ENCODE peak calls at places on chromosomes 13 and 19, in seven cellular contexts. A is tibial artery, H is cardiac muscle cell, O is fibroblast of lung, K is PC-9, G is A549, B is left lung. V is an unnamed sample. For H3K4me1, the result is how much of the 10 kb centered on the place peaks cover.

GRCh38 chr13:112893570-112894422 is 75.2 kb upstream of the MCF2L start:
- DNase-seq in A (no peak), H (peak), O (no peak), K (peak), G (peak), B (peak), V (no peak)

GRCh38 chr13:67224148-67224846 is 5.8 kb downstream of the PCDH9 start:
- DNase-seq in A (peak), H (peak), O (peak), K (peak), G (peak), B (peak), V (peak)

GRCh38 chr13:76976929-76977328 is 15.0 kb upstream of the CLN5 start:
- DNase-seq in A (no peak), H (no peak), O (no peak), K (no peak), G (no peak), B (no peak), V (no peak)

GRCh38 chr13:91564422-91564821 is 166.0 kb downstream of the GPC5 start:
- DNase-seq in A (no peak), H (no peak), O (no peak), K (no peak), G (no peak), B (no peak), V (no peak)

GRCh38 chr19:40465025-40465780 is at the start of gene BLVRB:
- DNase-seq in A (no peak), H (peak), O (peak), K (no peak), G (no peak), B (no peak), V (no peak)

GRCh38 chr13:35672611-35673010 is 196.1 kb upstream of the MAB21L1 start:
- DNase-seq in A (no peak), H (no peak), O (peak), K (no peak), G (no peak), B (no peak), V (no peak)

GRCh38 chr19:35195822-35196221 is 32.7 kb downstream of the FAM187B start:
- DNase-seq in A (no peak), H (no peak), O (no peak), K (no peak), G (no peak), B (no peak), V (no peak)

GRCh38 chr13:102724923-102725322 is 30.1 kb upstream of the METTL21C start:
- DNase-seq in A (no peak), H (peak), O (peak), K (peak), G (peak), B (no peak), V (peak)

GRCh38 chr13:45441633-45442032 is 23.1 kb upstream of the COG3 start:
- DNase-seq in A (no peak), H (peak), O (peak), K (no peak), G (no peak), B (no peak), V (no peak)

GRCh38 chr13:25886438-25887214 is 165.2 kb downstream of the SHISA2 start:
- DNase-seq in A (no peak), H (peak), O (peak), K (no peak), G (no peak), B (no peak), V (no peak)

GRCh38 chr19:15769586-15769985 is 17.9 kb upstream of the OR10H5 start:
- DNase-seq in A (no peak), H (no peak), O (no peak), K (peak), G (no peak), B (no peak), V (no peak)

GRCh38 chr19:17977488-17977887 is 10.6 kb downstream of the KCNN1 start:
- DNase-seq in A (no peak), H (no peak), O (no peak), K (no peak), G (no peak), B (no peak), V (no peak)

GRCh38 chr19:14694867-14695266 is 5.0 kb downstream of the ZNF333 start:
- DNase-seq in A (no peak), H (no peak), O (no peak), K (no peak), G (no peak), B (no peak), V (no peak)

GRCh38 chr13:112802808-112803207 is 113.0 kb downstream of the ATP11A start:
- DNase-seq in A (no peak), H (no peak), O (no peak), K (no peak), G (no peak), B (no peak), V (no peak)

GRCh38 chr19:48044561-48044960 is 682 bp upstream of the CABP5 start:
- DNase-seq in A (no peak), H (no peak), O (no peak), K (no peak), G (no peak), B (no peak), V (no peak)

GRCh38 chr13:82898625-82899024 is 983.6 kb downstream of the SLITRK1 start:
- DNase-seq in A (no peak), H (no peak), O (no peak), K (no peak), G (no peak), B (no peak), V (no peak)

GRCh38 chr13:97975280-97975850 is 21.9 kb downstream of the IPO5 start:
- DNase-seq in A (no peak), H (no peak), O (no peak), K (no peak), G (no peak), B (no peak), V (no peak)

GRCh38 chr13:42276683-42277082 is 4.7 kb downstream of the AKAP11 start:
- DNase-seq in A (no peak), H (no peak), O (no peak), K (no peak), G (no peak), B (no peak), V (no peak)

GRCh38 chr13:113936166-113936565 is 37.7 kb downstream of the C13orf46 start:
- DNase-seq in A (peak), H (no peak), O (no peak), K (no peak), G (no peak), B (peak), V (no peak)

GRCh38 chr13:102440259-102440936 is 38.5 kb upstream of the FGF14 start:
- DNase-seq in A (no peak), H (no peak), O (no peak), K (no peak), G (no peak), B (no peak), V (no peak)

DNA sequence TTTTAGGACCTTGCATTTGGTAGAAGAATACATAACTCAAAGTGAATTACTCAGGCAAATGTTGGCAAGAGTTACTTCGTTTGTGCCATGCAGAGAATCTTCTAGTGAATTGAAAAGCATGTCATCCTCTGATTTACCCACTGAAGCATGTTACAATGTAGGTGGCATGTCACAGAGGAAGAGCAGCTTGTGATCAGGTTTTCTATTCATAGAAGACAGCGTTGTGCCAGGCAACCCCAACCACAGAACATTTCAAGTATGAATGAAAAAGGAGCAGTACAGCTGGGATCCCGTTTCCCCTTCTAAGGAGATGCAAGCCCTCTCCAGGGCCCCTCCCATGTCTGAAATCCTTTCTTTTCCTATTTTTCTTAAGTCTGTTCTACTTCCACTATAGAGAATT is 6.0 kb upstream of the KATNAL1 start:
- DNase-seq in A (no peak), H (no peak), O (peak), K (no peak), G (no peak), B (no peak), V (no peak)
- H3K4me1 ChIP-seq in A (under half), H (under half), O (under half), K (under half), G (under half), B (under half), V (under half)

GRCh38 chr19:4371209-4371897 is 28.0 kb downstream of the MPND start:
- DNase-seq in A (peak), H (no peak), O (no peak), K (no peak), G (no peak), B (no peak), V (peak)
- H3K4me1 ChIP-seq in A (under half), H (under half), O (under half), K (under half), G (under half), B (half or more), V (under half)

GRCh38 chr13:99796175-99796819 is 175.3 kb downstream of the ZIC5 start:
- DNase-seq in A (no peak), H (peak), O (peak), K (peak), G (no peak), B (no peak), V (peak)
- H3K4me1 ChIP-seq in A (under half), H (under half), O (under half), K (under half), G (under half), B (under half), V (under half)

GRCh38 chr19:51121257-51121656 is 3.4 kb upstream of the SIGLEC9 start:
- DNase-seq in A (no peak), H (no peak), O (no peak), K (no peak), G (no peak), B (no peak), V (no peak)

GRCh38 chr19:51119089-51119488 is 5.6 kb upstream of the SIGLEC9 start:
- DNase-seq in A (no peak), H (no peak), O (no peak), K (no peak), G (no peak), B (no peak), V (no peak)

GRCh38 chr19:51114087-51114714 is 6.0 kb upstream of the CTU1 start:
- DNase-seq in A (no peak), H (no peak), O (no peak), K (no peak), G (no peak), B (no peak), V (no peak)

GRCh38 chr19:51119675-51120074 is 5.0 kb upstream of the SIGLEC9 start:
- DNase-seq in A (no peak), H (no peak), O (no peak), K (no peak), G (no peak), B (no peak), V (no peak)

DNA sequence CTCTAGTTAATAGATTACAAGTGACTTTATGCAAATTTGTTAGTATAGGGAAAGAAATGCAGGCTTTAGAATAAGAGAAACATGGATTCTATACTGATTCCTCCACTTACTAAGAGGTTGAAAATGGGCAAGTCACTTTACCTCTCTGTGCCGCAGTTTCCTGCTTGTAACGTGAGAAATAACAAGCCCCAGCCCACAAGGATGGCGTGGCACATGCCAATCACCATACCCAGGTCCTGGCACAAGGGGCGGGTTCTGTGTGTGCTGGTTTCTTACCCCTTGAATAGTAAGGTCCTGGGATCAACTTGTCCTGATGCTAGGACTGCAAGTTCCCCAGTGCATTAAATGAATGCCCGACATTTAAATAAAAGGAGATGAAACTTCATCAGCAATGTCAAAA is 8.0 kb upstream of the SIGLEC9 start:
- DNase-seq in A (no peak), H (no peak), O (no peak), K (no peak), G (no peak), B (no peak), V (no peak)
- H3K4me1 ChIP-seq in A (under half), H (under half), O (under half), K (under half), G (under half), B (half or more), V (under half)

GRCh38 chr19:5951338-5951861 is 26.5 kb downstream of the RANBP3 start:
- DNase-seq in A (no peak), H (no peak), O (no peak), K (no peak), G (no peak), B (peak), V (no peak)
- H3K4me1 ChIP-seq in A (under half), H (half or more), O (under half), K (under half), G (under half), B (half or more), V (under half)

GRCh38 chr13:33228645-33229445 is 56.7 kb downstream of the STARD13 start:
- DNase-seq in A (no peak), H (peak), O (peak), K (no peak), G (peak), B (no peak), V (peak)
- H3K4me1 ChIP-seq in A (under half), H (under half), O (under half), K (under half), G (under half), B (under half), V (under half)

DNA sequence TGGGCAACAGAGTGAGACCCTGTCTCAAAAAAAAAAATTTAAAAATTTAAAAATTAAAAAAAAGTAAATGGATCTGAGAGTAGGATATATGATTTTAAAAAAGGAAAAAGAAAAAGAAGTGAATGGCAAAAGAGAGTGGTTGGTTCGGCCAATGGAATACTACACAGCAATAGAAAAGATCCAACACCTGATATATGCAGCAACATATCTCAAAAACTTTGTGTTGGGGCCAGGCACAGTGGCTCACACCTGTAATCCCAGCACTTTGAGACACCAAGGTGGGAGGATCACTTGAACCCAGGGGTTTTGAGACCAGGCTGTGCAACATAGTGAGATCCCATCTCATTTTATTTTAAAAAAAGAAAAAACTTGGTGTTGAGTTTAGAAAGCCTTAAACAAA is 1.4 kb upstream of the LYPD3 start:
- DNase-seq in A (no peak), H (no peak), O (no peak), K (no peak), G (no peak), B (no peak), V (no peak)
- H3K4me1 ChIP-seq in A (under half), H (under half), O (under half), K (half or more), G (under half), B (under half), V (half or more)

GRCh38 chr13:110297011-110297410 is 9.9 kb downstream of the COL4A1 start:
- DNase-seq in A (no peak), H (no peak), O (no peak), K (no peak), G (no peak), B (no peak), V (peak)

GRCh38 chr13:110297771-110298170 is 9.2 kb downstream of the COL4A1 start:
- DNase-seq in A (no peak), H (no peak), O (no peak), K (no peak), G (no peak), B (no peak), V (no peak)

GRCh38 chr13:110298566-110299321 is 8.2 kb downstream of the COL4A1 start:
- DNase-seq in A (no peak), H (peak), O (no peak), K (no peak), G (no peak), B (no peak), V (peak)

GRCh38 chr13:110300090-110300815 is 6.7 kb downstream of the COL4A1 start:
- DNase-seq in A (no peak), H (no peak), O (no peak), K (no peak), G (no peak), B (no peak), V (peak)

DNA sequence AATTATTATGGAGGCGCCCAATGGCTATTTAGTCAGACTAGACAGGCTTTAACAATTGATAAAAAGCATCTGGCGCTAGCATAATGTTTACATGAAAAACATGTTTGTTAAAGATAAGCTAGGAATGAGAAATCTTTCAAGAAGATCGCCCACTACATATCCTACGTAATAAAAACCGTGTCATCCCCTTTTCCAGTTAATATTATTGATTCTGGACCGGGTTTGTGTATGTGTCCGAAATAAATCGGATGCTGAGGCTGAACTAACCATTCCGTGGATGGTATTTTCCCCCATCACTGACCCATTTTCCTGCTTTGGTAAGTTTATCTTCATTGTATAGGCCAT is 8.8 kb downstream of the COL4A1 start:
- DNase-seq in A (no peak), H (no peak), O (no peak), K (no peak), G (no peak), B (no peak), V (no peak)
- H3K4me1 ChIP-seq in A (under half), H (under half), O (under half), K (under half), G (under half), B (under half), V (under half)